ENCODE peak calls at places on chromosomes 2 and 18, in five cellular contexts. D is naive thymus-derived CD8-positive, alpha-beta T cell; U is RWPE1; T is NCI-H748 treated with DMSO at 0.1 percent for 48 hours; W is T follicular helper cell. K is an unnamed sample.

GRCh38 chr2:135985826-135986393 is 484 bp upstream of the DARS1 start:
- DNase-seq in D (peak; percentile 79), U (no peak), T (no peak), W (peak; percentile 58), K (no peak)

GRCh38 chr2:181741756-181742155 is 61.4 kb upstream of the NEUROD1 start:
- DNase-seq in D (no peak), U (peak; percentile 22), T (no peak), W (no peak), K (no peak)

GRCh38 chr2:180979086-180979934 is 1.1 kb upstream of the UBE2E3 start:
- DNase-seq in D (no peak), U (no peak), T (no peak), W (no peak), K (no peak)

GRCh38 chr2:9815844-9816279 is 27.4 kb upstream of the TAF1B start:
- DNase-seq in D (no peak), U (no peak), T (no peak), W (no peak), K (no peak)

GRCh38 chr2:113240150-113240914 is 38.4 kb downstream of the PAX8 start:
- DNase-seq in D (no peak), U (peak; percentile 86), T (no peak), W (no peak), K (no peak)

GRCh38 chr18:25425030-25425429 is 73.1 kb upstream of the ZNF521 start:
- DNase-seq in D (no peak), U (no peak), T (no peak), W (no peak), K (no peak)

GRCh38 chr2:72148975-72149555 is 1.4 kb upstream of the CYP26B1 start:
- DNase-seq in D (no peak), U (no peak), T (no peak), W (no peak), K (no peak)

GRCh38 chr18:48609820-48610815 is 71.3 kb downstream of the CTIF start:
- DNase-seq in D (no peak), U (no peak), T (no peak), W (no peak), K (no peak)

GRCh38 chr18:73839441-73839840 is 308.2 kb downstream of the FBXO15 start:
- DNase-seq in D (no peak), U (no peak), T (no peak), W (no peak), K (no peak)

GRCh38 chr2:232322560-232323327 is 55.8 kb upstream of the ALPP start:
- DNase-seq in D (peak; percentile 41), U (no peak), T (no peak), W (no peak), K (no peak)

GRCh38 chr2:170928036-170928823 is 823 bp upstream of the GORASP2 start:
- DNase-seq in D (peak; percentile 4), U (peak; percentile 29), T (peak; percentile 27), W (no peak), K (no peak)

GRCh38 chr18:42053188-42053781 is 98.3 kb downstream of the PIK3C3 start:
- DNase-seq in D (peak; percentile 49), U (peak; percentile 1), T (peak; percentile 48), W (peak; percentile 42), K (no peak)

GRCh38 chr2:26710743-26711456 is 18.4 kb downstream of the KCNK3 start:
- DNase-seq in D (no peak), U (no peak), T (no peak), W (no peak), K (no peak)

GRCh38 chr18:12543697-12544096 is 114.2 kb downstream of the SPIRE1 start:
- DNase-seq in D (no peak), U (no peak), T (no peak), W (no peak), K (no peak)

GRCh38 chr18:60978338-60978737 is 354.9 kb upstream of the CDH20 start:
- DNase-seq in D (no peak), U (peak; percentile 35), T (no peak), W (no peak), K (peak; percentile 25)

GRCh38 chr18:21004721-21005120 is 106.9 kb downstream of the ROCK1 start:
- DNase-seq in D (no peak), U (no peak), T (no peak), W (no peak), K (peak; percentile 40)

GRCh38 chr2:108538000-108538625 is 3.8 kb downstream of the LIMS1 start:
- DNase-seq in D (no peak), U (peak; percentile 48), T (no peak), W (no peak), K (no peak)

GRCh38 chr2:102601730-102602129 is 17.6 kb upstream of the SLC9A2 start:
- DNase-seq in D (no peak), U (no peak), T (no peak), W (no peak), K (no peak)

GRCh38 chr2:112140413-112140802 is 2.2 kb downstream of the FBLN7 start:
- DNase-seq in D (no peak), U (no peak), T (no peak), W (no peak), K (no peak)

GRCh38 chr2:27961997-27962396 is 71.5 kb downstream of the BABAM2 start:
- DNase-seq in D (no peak), U (no peak), T (no peak), W (no peak), K (no peak)

GRCh38 chr2:212480447-212480846 is 58.2 kb downstream of the ERBB4 start:
- DNase-seq in D (no peak), U (no peak), T (no peak), W (no peak), K (no peak)

GRCh38 chr2:233728723-233729301 is at the start of gene UGT1A3:
- DNase-seq in D (no peak), U (no peak), T (no peak), W (no peak), K (no peak)

GRCh38 chr2:160394153-160394552 is 99.5 kb downstream of the RBMS1 start:
- DNase-seq in D (peak; percentile 44), U (no peak), T (no peak), W (no peak), K (no peak)

GRCh38 chr2:107585851-107586250 is 240.8 kb upstream of the RGPD4 start:
- DNase-seq in D (no peak), U (peak; percentile 21), T (no peak), W (no peak), K (no peak)

GRCh38 chr2:40434638-40435296 is 17.1 kb downstream of the SLC8A1 start:
- DNase-seq in D (no peak), U (peak; percentile 89), T (no peak), W (no peak), K (peak; percentile 97)

GRCh38 chr2:38475567-38475881 is 98.5 kb upstream of the ATL2 start:
- DNase-seq in D (no peak), U (no peak), T (no peak), W (no peak), K (no peak)

GRCh38 chr18:60543646-60544045 is 171.1 kb upstream of the MC4R start:
- DNase-seq in D (no peak), U (no peak), T (no peak), W (no peak), K (no peak)

GRCh38 chr2:170486730-170487129 is 228.4 kb upstream of the SP5 start:
- DNase-seq in D (peak; percentile 27), U (no peak), T (no peak), W (no peak), K (no peak)

GRCh38 chr2:109647636-109648035 is 33.5 kb downstream of the SOWAHC start:
- DNase-seq in D (no peak), U (no peak), T (no peak), W (no peak), K (peak; percentile 57)

GRCh38 chr2:58788402-58788801 is 547.3 kb upstream of the FANCL start:
- DNase-seq in D (no peak), U (no peak), T (no peak), W (no peak), K (no peak)

GRCh38 chr2:112004246-112004645 is 50.8 kb upstream of the TMEM87B start:
- DNase-seq in D (no peak), U (no peak), T (no peak), W (no peak), K (no peak)

GRCh38 chr2:37588316-37588777 is 83.1 kb downstream of the CDC42EP3 start:
- DNase-seq in D (no peak), U (no peak), T (no peak), W (no peak), K (no peak)

GRCh38 chr2:125224830-125225229 is 1199.7 kb downstream of the CNTNAP5 start:
- DNase-seq in D (no peak), U (no peak), T (no peak), W (no peak), K (no peak)

GRCh38 chr2:85761946-85762345 is 8.2 kb downstream of the ATOH8 start:
- DNase-seq in D (no peak), U (no peak), T (no peak), W (no peak), K (no peak)

GRCh38 chr2:72325592-72326422 is 178.1 kb upstream of the CYP26B1 start:
- DNase-seq in D (no peak), U (peak; percentile 8), T (no peak), W (no peak), K (no peak)